ENCODE peak calls at places on chromosomes 11 and 22, in seven cellular contexts. G is foreskin fibroblast; T is GM06990; M is GM23338; B is hepatocyte; Q is CD8-positive, alpha-beta T cell; V is GM12865. D is an unnamed sample.

GRCh38 chr11:19573666-19574065 is 139.0 kb upstream of the NAV2 start:
- DNase-seq in M (no peak), T (no peak), G (no peak), B (no peak), Q (no peak), V (no peak), D (no peak)

GRCh38 chr22:48483764-48484528 is 1343.7 kb downstream of the BRD1 start:
- DNase-seq in M (no peak), V (no peak), G (no peak), T (no peak), B (no peak), Q (no peak), D (no peak)

GRCh38 chr22:40922484-40923303 is 28.5 kb upstream of the RBX1 start:
- DNase-seq in V (peak), T (no peak), G (peak), Q (no peak), M (peak), B (peak), D (peak)

GRCh38 chr22:41799486-41800347 is 762 bp upstream of the CCDC134 start:
- DNase-seq in G (peak), V (no peak), M (peak), T (peak), Q (no peak), B (peak), D (no peak)

GRCh38 chr22:32413715-32414114 is 1.7 kb upstream of the RTCB start:
- DNase-seq in Q (no peak), V (peak), T (no peak), M (peak), B (no peak), G (peak), D (no peak)

GRCh38 chr22:45502215-45503070 is at the start of gene FBLN1:
- DNase-seq in M (peak), B (peak), T (no peak), Q (no peak), G (peak), V (no peak), D (no peak)

GRCh38 chr11:103110406-103110805 is 1.2 kb downstream of the DYNC2H1 start:
- DNase-seq in B (peak), G (peak), Q (no peak), V (no peak), M (no peak), T (no peak), D (no peak)

GRCh38 chr11:133718238-133718637 is 127.1 kb downstream of the SPATA19 start:
- DNase-seq in T (no peak), V (no peak), M (no peak), G (no peak), Q (no peak), B (no peak), D (no peak)

GRCh38 chr11:94800394-94800793 is 32.2 kb downstream of the AMOTL1 start:
- DNase-seq in B (peak), V (no peak), Q (no peak), M (no peak), G (peak), T (no peak), D (no peak)

GRCh38 chr22:17939579-17939978 is 84.8 kb downstream of the MICAL3 start:
- DNase-seq in V (no peak), B (no peak), G (no peak), Q (no peak), T (no peak), M (no peak), D (no peak)

GRCh38 chr11:43419460-43419859 is 60.7 kb downstream of the TTC17 start:
- DNase-seq in B (peak), V (peak), G (peak), M (peak), T (peak), Q (no peak), D (no peak)

GRCh38 chr22:43848366-43849171 is 13.7 kb downstream of the SULT4A1 start:
- DNase-seq in M (peak), G (peak), B (peak), V (peak), Q (no peak), T (no peak), D (no peak)
- TF ChIP-seq CTCF in M (peak), G (peak), B (peak), V (peak), Q (no peak), T (peak), D (peak)

DNA sequence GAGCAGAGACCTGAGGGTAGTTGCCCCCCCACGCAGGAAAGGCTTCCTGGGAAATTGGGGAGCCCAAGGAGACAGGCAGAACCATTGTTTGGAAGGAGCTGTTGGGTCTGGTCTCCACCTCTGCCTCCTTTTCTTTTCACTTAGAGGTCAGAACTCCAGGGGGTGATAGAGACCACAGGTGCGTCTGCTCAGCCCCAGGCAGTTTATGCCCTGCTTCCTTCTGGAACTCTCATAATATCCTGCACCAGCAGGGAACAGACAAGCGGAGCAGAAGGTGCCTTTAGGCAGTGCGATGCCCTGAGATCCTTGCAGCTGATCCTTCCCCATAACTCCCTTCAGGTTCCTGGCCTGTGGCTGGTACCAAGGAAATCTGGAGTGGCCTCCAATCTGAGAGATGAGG is 120.2 kb downstream of the NECTIN1 start:
- DNase-seq in G (no peak), M (peak), B (no peak), V (no peak), T (no peak), Q (no peak), D (no peak)
- TF ChIP-seq CTCF in G (no peak), M (no peak), B (no peak), V (no peak), T (no peak), Q (no peak), D (no peak)

GRCh38 chr11:119481667-119482400 is 58.9 kb upstream of the THY1 start:
- DNase-seq in B (no peak), M (no peak), Q (no peak), V (no peak), T (no peak), G (no peak), D (no peak)
- TF ChIP-seq CTCF in B (no peak), M (no peak), Q (no peak), V (no peak), T (no peak), G (no peak), D (no peak)

DNA sequence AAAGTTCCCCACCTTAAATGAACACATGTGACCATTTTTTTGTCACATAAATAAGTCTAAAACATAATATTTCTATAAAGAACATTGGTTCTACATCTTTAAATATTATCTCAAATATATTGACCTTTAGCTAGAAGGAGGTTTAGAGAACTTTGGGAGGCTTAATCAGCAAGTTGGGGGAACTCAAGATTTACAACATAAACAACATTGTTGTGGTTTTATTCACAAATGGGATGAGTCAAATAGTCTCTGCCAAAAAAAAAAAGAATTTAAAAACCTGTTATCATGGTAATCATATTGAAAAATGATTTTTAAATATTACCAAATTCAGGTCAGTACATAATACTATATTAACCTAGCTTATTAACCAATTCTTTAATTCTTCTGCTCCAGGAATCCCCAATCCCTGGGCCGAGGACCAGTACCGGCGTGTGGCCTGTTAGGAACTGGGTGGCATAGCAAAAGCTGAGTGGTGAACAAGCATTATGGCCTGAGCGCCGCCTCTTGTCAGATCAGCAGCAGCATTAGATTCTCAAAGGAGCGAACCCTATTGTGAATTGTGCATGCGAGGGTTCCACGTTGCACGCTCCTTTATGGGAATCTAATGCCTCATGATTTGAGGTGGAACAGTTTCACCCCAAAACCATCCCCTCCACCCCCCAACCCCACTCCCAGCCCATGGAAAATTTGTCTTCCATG is 98.2 kb downstream of the RDX start:
- DNase-seq in B (no peak), T (no peak), Q (no peak), G (peak), M (no peak), V (no peak), D (no peak)
- TF ChIP-seq CTCF in B (no peak), T (no peak), Q (no peak), G (no peak), M (no peak), V (no peak), D (no peak)